ENCODE peak calls at places on chromosomes 13 and 19, in four cellular contexts. W, P, R and D are unnamed samples.

GRCh38 chr19:27735314-27735713 is 1477.6 kb downstream of the UQCRFS1 start:
- DNase-seq in P (no peak), R (no peak), W (no peak), D (no peak)

GRCh38 chr19:8569066-8569761 is 8.0 kb downstream of the MYO1F start:
- DNase-seq in W (peak), R (peak), P (peak), D (peak)

GRCh38 chr19:6632002-6632621 is 37.8 kb downstream of the TNFSF14 start:
- DNase-seq in P (peak), W (peak), R (peak), D (peak)

GRCh38 chr13:42041017-42041683 is 7.3 kb upstream of the DGKH start:
- DNase-seq in R (peak), P (peak), W (peak), D (peak)

GRCh38 chr13:100138859-100139491 is 50.1 kb downstream of the PCCA start:
- DNase-seq in W (no peak), R (no peak), P (peak), D (peak)

GRCh38 chr19:35975608-35976214 is 19.3 kb upstream of the SDHAF1 start:
- DNase-seq in W (no peak), R (no peak), P (peak), D (peak)

GRCh38 chr19:7699422-7700127 is 2.4 kb downstream of the FCER2 start:
- DNase-seq in W (no peak), R (peak), P (peak), D (peak)

GRCh38 chr13:88895261-88895941 is 1224.2 kb downstream of the SLITRK5 start:
- DNase-seq in W (no peak), R (no peak), P (no peak), D (no peak)

GRCh38 chr13:35984776-35985453 is 146.3 kb downstream of the DCLK1 start:
- DNase-seq in W (no peak), P (no peak), R (no peak), D (no peak)

GRCh38 chr13:38868399-38868798 is 122.2 kb downstream of the STOML3 start:
- DNase-seq in R (no peak), W (no peak), P (no peak), D (no peak)

GRCh38 chr13:30576528-30576927 is 41.2 kb upstream of the USPL1 start:
- DNase-seq in R (peak), P (peak), W (no peak), D (peak)

GRCh38 chr13:106205871-106206270 is 329.6 kb downstream of the EFNB2 start:
- DNase-seq in W (no peak), R (no peak), P (no peak), D (no peak)

GRCh38 chr19:35135389-35135909 is 590 bp upstream of the LGI4 start:
- DNase-seq in R (peak), P (peak), W (peak), D (peak)

GRCh38 chr13:46804391-46804815 is 7.4 kb upstream of the ESD start:
- DNase-seq in W (no peak), R (no peak), P (peak), D (peak)

GRCh38 chr19:7550169-7550770 is 14.8 kb downstream of the PNPLA6 start:
- DNase-seq in W (no peak), R (no peak), P (no peak), D (no peak)

GRCh38 chr13:49517461-49517860 is 21.7 kb downstream of the PHF11 start:
- DNase-seq in W (no peak), R (no peak), P (no peak), D (no peak)

GRCh38 chr13:51638497-51638871 is 54.2 kb downstream of the WDFY2 start:
- DNase-seq in P (peak), R (no peak), W (no peak), D (peak)

GRCh38 chr13:34349091-34349722 is 531.3 kb downstream of the RFC3 start:
- DNase-seq in P (peak), R (no peak), W (no peak), D (peak)

GRCh38 chr13:36883829-36884228 is 36.2 kb downstream of the SMAD9 start:
- DNase-seq in W (no peak), P (no peak), R (no peak), D (no peak)

GRCh38 chr13:114177245-114178010 is 1.6 kb upstream of the CFAP97D2 start:
- DNase-seq in P (no peak), R (no peak), W (no peak), D (no peak)

GRCh38 chr19:46634045-46634655 is 1.9 kb downstream of the GNG8 start:
- DNase-seq in P (peak), R (peak), W (peak), D (peak)

GRCh38 chr13:57665471-57665870 is 33.9 kb downstream of the PCDH17 start:
- DNase-seq in W (no peak), P (peak), R (no peak), D (no peak)

GRCh38 chr19:40269216-40269940 is 15.8 kb downstream of the AKT2 start:
- DNase-seq in P (no peak), W (no peak), R (no peak), D (no peak)

GRCh38 chr19:49684251-49684982 is 5.0 kb upstream of the ADM5 start:
- DNase-seq in R (no peak), W (no peak), P (no peak), D (no peak)

GRCh38 chr19:15836345-15836594 is 20.8 kb upstream of the OR10H1 start:
- DNase-seq in P (no peak), W (no peak), R (no peak), D (no peak)